ENCODE peak calls at places on chromosomes 12 and 14, in six cellular contexts. U is myocyte, P is nephron progenitor cell, M is T-helper 9 cell, K is iris pigment epithelial cell, G is cardiac muscle cell. B is an unnamed sample.

GRCh38 chr14:104804481-104805325 is 3.8 kb downstream of the ZBTB42 start:
- DNase-seq in U (no peak), P (no peak), M (no peak), K (no peak), G (no peak), B (no peak)

GRCh38 chr14:55913324-55914035 is 204.7 kb upstream of the PELI2 start:
- DNase-seq in U (peak), P (no peak), M (no peak), K (peak), G (no peak), B (no peak)

GRCh38 chr12:52205584-52206308 is 13.9 kb upstream of the KRT80 start:
- DNase-seq in U (peak), P (no peak), M (no peak), K (no peak), G (no peak), B (no peak)

GRCh38 chr12:6267007-6267721 is 43.3 kb upstream of the PLEKHG6 start:
- DNase-seq in U (no peak), P (no peak), M (no peak), K (peak), G (no peak), B (no peak)

GRCh38 chr14:35361141-35361480 is 43.4 kb downstream of the NFKBIA start:
- DNase-seq in U (no peak), P (no peak), M (no peak), K (no peak), G (no peak), B (no peak)

GRCh38 chr12:84637926-84638325 is 274.7 kb downstream of the SLC6A15 start:
- DNase-seq in U (peak), P (no peak), M (no peak), K (peak), G (no peak), B (no peak)

GRCh38 chr12:112153900-112154234 is 28.5 kb downstream of the TRAFD1 start:
- DNase-seq in U (no peak), P (no peak), M (no peak), K (no peak), G (no peak), B (no peak)

GRCh38 chr12:51171884-51172514 is 936 bp downstream of the TFCP2 start:
- DNase-seq in U (no peak), P (no peak), M (no peak), K (peak), G (peak), B (no peak)

GRCh38 chr12:45304514-45305178 is 88.8 kb downstream of the ANO6 start:
- DNase-seq in U (no peak), P (no peak), M (no peak), K (no peak), G (no peak), B (no peak)

GRCh38 chr14:21704340-21704737 is 30.7 kb upstream of the OR4E1 start:
- DNase-seq in U (no peak), P (no peak), M (no peak), K (no peak), G (no peak), B (no peak)